ENCODE peak calls at places on chromosomes 13 and 19, in five cellular contexts. One of them, this sample, is unnamed.

GRCh38 chr19:719081-719512 is 10.4 kb downstream of the PALM start:
- DNase-seq in KBM-7: no peak
- DNase-seq in prostate gland: no peak
- DNase-seq in GDM1: no peak
- DNase-seq in hepatocyte: no peak
- DNase-seq in this sample: no peak

GRCh38 chr19:39848392-39848791 is 2.2 kb upstream of the FBL start:
- DNase-seq in hepatocyte: no peak
- DNase-seq in prostate gland: no peak
- DNase-seq in KBM-7: no peak
- DNase-seq in GDM1: no peak
- DNase-seq in this sample: no peak

GRCh38 chr13:29713841-29714240 is 118.4 kb upstream of the SLC7A1 start:
- DNase-seq in GDM1: no peak
- DNase-seq in KBM-7: peak
- DNase-seq in prostate gland: no peak
- DNase-seq in hepatocyte: no peak
- DNase-seq in this sample: no peak

GRCh38 chr13:106701810-106702341 is 133.9 kb upstream of the ARGLU1 start:
- DNase-seq in prostate gland: no peak
- DNase-seq in hepatocyte: no peak
- DNase-seq in GDM1: no peak
- DNase-seq in KBM-7: no peak
- DNase-seq in this sample: no peak

GRCh38 chr13:110331362-110331761 is 24.3 kb downstream of the COL4A2 start:
- DNase-seq in hepatocyte: no peak
- DNase-seq in KBM-7: no peak
- DNase-seq in GDM1: no peak
- DNase-seq in prostate gland: no peak
- DNase-seq in this sample: no peak

GRCh38 chr19:13401388-13401787 is 104.9 kb downstream of the CACNA1A start:
- DNase-seq in prostate gland: no peak
- DNase-seq in KBM-7: peak
- DNase-seq in GDM1: no peak
- DNase-seq in hepatocyte: no peak
- DNase-seq in this sample: no peak

GRCh38 chr19:1001538-1002166 is 1.4 kb downstream of the GRIN3B start:
- DNase-seq in KBM-7: peak
- DNase-seq in GDM1: peak
- DNase-seq in hepatocyte: peak
- DNase-seq in prostate gland: no peak
- DNase-seq in this sample: no peak

GRCh38 chr19:12166596-12166995 is 3.7 kb downstream of the ZNF136 start:
- DNase-seq in KBM-7: no peak
- DNase-seq in prostate gland: no peak
- DNase-seq in hepatocyte: no peak
- DNase-seq in GDM1: no peak
- DNase-seq in this sample: no peak

GRCh38 chr13:73412933-73413332 is 354.1 kb downstream of the KLF5 start:
- DNase-seq in GDM1: no peak
- DNase-seq in KBM-7: no peak
- DNase-seq in prostate gland: no peak
- DNase-seq in hepatocyte: no peak
- DNase-seq in this sample: no peak

GRCh38 chr13:97235549-97236206 is 13.5 kb downstream of the MBNL2 start:
- DNase-seq in GDM1: no peak
- DNase-seq in prostate gland: no peak
- DNase-seq in hepatocyte: peak
- DNase-seq in KBM-7: no peak
- DNase-seq in this sample: no peak

GRCh38 chr19:30596813-30597399 is 224.7 kb downstream of the ZNF536 start:
- DNase-seq in GDM1: no peak
- DNase-seq in hepatocyte: no peak
- DNase-seq in prostate gland: no peak
- DNase-seq in KBM-7: no peak
- DNase-seq in this sample: no peak

GRCh38 chr13:35765387-35765786 is 288.9 kb upstream of the MAB21L1 start:
- DNase-seq in KBM-7: no peak
- DNase-seq in hepatocyte: no peak
- DNase-seq in prostate gland: no peak
- DNase-seq in GDM1: no peak
- DNase-seq in this sample: no peak

GRCh38 chr13:103788061-103788652 is 721.9 kb upstream of the SLC10A2 start:
- DNase-seq in KBM-7: no peak
- DNase-seq in hepatocyte: peak
- DNase-seq in prostate gland: no peak
- DNase-seq in GDM1: no peak
- DNase-seq in this sample: no peak

GRCh38 chr19:12526542-12526941 is 24.7 kb downstream of the ZNF564 start:
- DNase-seq in prostate gland: no peak
- DNase-seq in hepatocyte: no peak
- DNase-seq in GDM1: no peak
- DNase-seq in KBM-7: no peak
- DNase-seq in this sample: no peak

GRCh38 chr19:844300-844971 is 3.6 kb downstream of the PRTN3 start:
- DNase-seq in prostate gland: no peak
- DNase-seq in hepatocyte: no peak
- DNase-seq in KBM-7: no peak
- DNase-seq in GDM1: no peak
- DNase-seq in this sample: no peak

GRCh38 chr13:114264886-114265611 is 16.4 kb upstream of the UPF3A start:
- DNase-seq in KBM-7: no peak
- DNase-seq in hepatocyte: no peak
- DNase-seq in prostate gland: no peak
- DNase-seq in GDM1: no peak
- DNase-seq in this sample: no peak

GRCh38 chr19:57110592-57111328 is 9.0 kb upstream of the USP29 start:
- DNase-seq in prostate gland: no peak
- DNase-seq in KBM-7: peak
- DNase-seq in GDM1: no peak
- DNase-seq in hepatocyte: no peak
- DNase-seq in this sample: no peak

GRCh38 chr19:34500656-34501120 is 19.1 kb downstream of the WTIP start:
- DNase-seq in hepatocyte: no peak
- DNase-seq in KBM-7: no peak
- DNase-seq in prostate gland: no peak
- DNase-seq in GDM1: no peak
- DNase-seq in this sample: no peak

GRCh38 chr13:111183959-111184684 is 69.0 kb downstream of the ARHGEF7 start:
- DNase-seq in GDM1: no peak
- DNase-seq in hepatocyte: no peak
- DNase-seq in prostate gland: no peak
- DNase-seq in KBM-7: no peak
- DNase-seq in this sample: no peak

GRCh38 chr19:13163609-13164364 is 13.6 kb downstream of the IER2 start:
- DNase-seq in GDM1: peak
- DNase-seq in KBM-7: peak
- DNase-seq in prostate gland: peak
- DNase-seq in hepatocyte: peak
- DNase-seq in this sample: peak

GRCh38 chr19:3146677-3147100 is 10.9 kb downstream of the GNA15 start:
- DNase-seq in hepatocyte: no peak
- DNase-seq in GDM1: no peak
- DNase-seq in KBM-7: peak
- DNase-seq in prostate gland: no peak
- DNase-seq in this sample: no peak

GRCh38 chr13:33106656-33107402 is 90.6 kb downstream of the KL start:
- DNase-seq in hepatocyte: no peak
- DNase-seq in prostate gland: no peak
- DNase-seq in KBM-7: no peak
- DNase-seq in GDM1: no peak
- DNase-seq in this sample: no peak

GRCh38 chr13:112714772-112715569 is 25.1 kb downstream of the ATP11A start:
- DNase-seq in KBM-7: no peak
- DNase-seq in prostate gland: no peak
- DNase-seq in GDM1: no peak
- DNase-seq in hepatocyte: peak
- DNase-seq in this sample: no peak

GRCh38 chr13:41383400-41383799 is 72.3 kb downstream of the NAA16 start:
- DNase-seq in hepatocyte: no peak
- DNase-seq in KBM-7: no peak
- DNase-seq in prostate gland: no peak
- DNase-seq in GDM1: peak
- DNase-seq in this sample: no peak

GRCh38 chr13:31545616-31546015 is 193.7 kb upstream of the RXFP2 start:
- DNase-seq in prostate gland: no peak
- DNase-seq in GDM1: no peak
- DNase-seq in KBM-7: no peak
- DNase-seq in hepatocyte: no peak
- DNase-seq in this sample: no peak

GRCh38 chr19:49017666-49018351 is 918 bp upstream of the LHB start:
- DNase-seq in KBM-7: peak
- DNase-seq in prostate gland: no peak
- DNase-seq in GDM1: no peak
- DNase-seq in hepatocyte: peak
- DNase-seq in this sample: no peak